ENCODE peak calls at places on chromosomes 2 and 18, in ten cellular contexts. W is SW480; F is activated CD8-positive, alpha-beta memory T cell treated with anti-CD3 and anti-CD28 coated beads for 48 hours; J is HEK293T; Y is HFFc6; R is AG20443; B is AML-193; D is activated CD4-positive, alpha-beta T cell treated with anti-CD3 and anti-CD28 coated beads for 48 hours; K is KBM-7; U is stimulated activated CD4-positive, alpha-beta T cell treated with anti-CD3 and anti-CD28 coated beads, Interleukin-2, amount 100 ng/mL, for 4 hours. G is an unnamed sample.

GRCh38 chr2:26942543-26943295 is 27.7 kb upstream of the MAPRE3 start:
- DNase-seq in Y (peak), W (peak), J (peak), D (peak), K (peak), F (peak), U (peak), R (peak), B (peak), G (peak)

GRCh38 chr2:20551945-20552328 is 99.0 kb downstream of the HS1BP3 start:
- DNase-seq in J (no peak), W (no peak), Y (no peak), R (no peak), D (no peak), B (no peak), U (no peak), K (no peak), F (no peak), G (no peak)

GRCh38 chr2:242051440-242051839 is 181.9 kb downstream of the RTP5 start:
- DNase-seq in J (no peak), B (no peak), W (no peak), U (no peak), K (no peak), Y (no peak), D (no peak), R (no peak), F (no peak), G (no peak)

GRCh38 chr2:232873909-232874641 is 4.0 kb downstream of the SNORC start:
- DNase-seq in W (no peak), U (no peak), D (no peak), Y (no peak), K (peak), F (no peak), R (no peak), B (no peak), J (no peak), G (no peak)

GRCh38 chr2:128756372-128756730 is 437.7 kb upstream of the HS6ST1 start:
- DNase-seq in R (no peak), J (no peak), W (no peak), Y (no peak), U (no peak), D (no peak), B (no peak), F (no peak), K (no peak), G (no peak)

GRCh38 chr18:5464241-5464640 is 79.6 kb downstream of the EPB41L3 start:
- DNase-seq in K (peak), F (no peak), U (no peak), R (peak), W (no peak), Y (no peak), B (peak), J (no peak), D (no peak), G (no peak)

GRCh38 chr18:21897811-21898210 is 157.2 kb downstream of the MIB1 start:
- DNase-seq in U (no peak), D (peak), R (peak), K (peak), Y (peak), F (no peak), J (peak), B (peak), W (peak), G (peak)

GRCh38 chr2:16614314-16614860 is 51.2 kb downstream of the CYRIA start:
- DNase-seq in B (no peak), F (no peak), R (peak), U (no peak), K (no peak), W (no peak), D (no peak), Y (no peak), J (no peak), G (peak)

GRCh38 chr2:47654790-47655562 is 128.0 kb upstream of the MSH6 start:
- DNase-seq in F (no peak), D (no peak), J (no peak), W (peak), U (no peak), K (no peak), Y (no peak), R (no peak), B (no peak), G (no peak)

GRCh38 chr2:179581605-179582004 is 279.8 kb downstream of the ZNF385B start:
- DNase-seq in D (no peak), R (no peak), Y (no peak), B (no peak), J (no peak), U (no peak), F (no peak), W (no peak), K (no peak), G (no peak)

GRCh38 chr2:240957656-240958365 is 40.6 kb upstream of the SNED1 start:
- DNase-seq in F (no peak), R (peak), U (no peak), D (no peak), K (no peak), Y (no peak), W (no peak), J (no peak), B (no peak), G (peak)

GRCh38 chr18:50397023-50397422 is 22.2 kb downstream of the SKA1 start:
- DNase-seq in J (no peak), W (no peak), B (no peak), F (no peak), D (no peak), K (no peak), R (no peak), U (no peak), Y (no peak), G (no peak)

GRCh38 chr2:215535125-215535668 is 99.3 kb upstream of the FN1 start:
- DNase-seq in B (no peak), D (no peak), R (no peak), K (no peak), J (no peak), F (no peak), Y (peak), W (no peak), U (no peak), G (no peak)

GRCh38 chr18:79493801-79494211 is 98.1 kb downstream of the NFATC1 start:
- DNase-seq in Y (no peak), B (no peak), U (no peak), R (no peak), F (no peak), J (no peak), K (no peak), D (no peak), W (no peak), G (no peak)

GRCh38 chr2:42074661-42075060 is 26.8 kb downstream of the PKDCC start:
- DNase-seq in D (no peak), B (no peak), K (no peak), R (no peak), W (no peak), U (no peak), J (no peak), Y (no peak), F (no peak), G (no peak)

GRCh38 chr2:88212251-88212790 is 42.2 kb downstream of the THNSL2 start:
- DNase-seq in Y (peak), F (no peak), D (no peak), K (no peak), J (peak), R (peak), W (peak), B (peak), U (no peak), G (no peak)

GRCh38 chr2:86468162-86469033 is 27.2 kb downstream of the KDM3A start:
- DNase-seq in K (no peak), J (no peak), U (peak), D (peak), R (no peak), F (no peak), W (no peak), Y (no peak), B (no peak), G (no peak)

GRCh38 chr2:182810087-182810486 is 56.4 kb downstream of the FRZB start:
- DNase-seq in B (no peak), Y (no peak), R (no peak), J (no peak), K (no peak), F (no peak), D (no peak), U (no peak), W (no peak), G (no peak)

GRCh38 chr2:96147593-96148201 is 2.5 kb upstream of the DUSP2 start:
- DNase-seq in W (no peak), U (no peak), J (no peak), F (no peak), B (no peak), Y (no peak), R (no peak), K (no peak), D (peak), G (no peak)

GRCh38 chr18:48942554-48943261 is 8.1 kb downstream of the SMAD7 start:
- DNase-seq in F (no peak), W (peak), K (no peak), R (peak), J (no peak), U (no peak), B (no peak), D (no peak), Y (peak), G (no peak)

GRCh38 chr2:135745545-135745944 is 3.9 kb downstream of the UBXN4 start:
- DNase-seq in R (peak), U (no peak), J (no peak), Y (peak), D (no peak), K (no peak), B (no peak), W (no peak), F (no peak), G (no peak)

GRCh38 chr2:27661371-27661770 is 2.0 kb downstream of the SUPT7L start:
- DNase-seq in B (no peak), J (no peak), Y (no peak), W (no peak), R (no peak), F (no peak), K (no peak), U (no peak), D (no peak), G (no peak)

GRCh38 chr2:43420310-43420903 is 175.4 kb downstream of the THADA start:
- DNase-seq in F (no peak), D (no peak), R (no peak), W (no peak), K (no peak), B (no peak), J (no peak), Y (no peak), U (no peak), G (no peak)

GRCh38 chr2:189702071-189702470 is 27.6 kb downstream of the ANKAR start:
- DNase-seq in Y (peak), D (no peak), B (peak), R (no peak), K (peak), J (no peak), F (no peak), W (no peak), U (no peak), G (no peak)

GRCh38 chr18:3914833-3915598 is 465.0 kb downstream of the TGIF1 start:
- DNase-seq in W (no peak), F (no peak), R (no peak), K (no peak), J (no peak), Y (no peak), D (no peak), B (no peak), U (no peak), G (no peak)

GRCh38 chr2:223971-224760 is 39.7 kb downstream of the SH3YL1 start:
- DNase-seq in B (no peak), U (no peak), J (no peak), F (no peak), D (no peak), Y (no peak), K (no peak), W (no peak), R (no peak), G (no peak)

GRCh38 chr2:79750321-79750720 is 237.5 kb downstream of the CTNNA2 start:
- DNase-seq in U (no peak), K (no peak), R (no peak), W (no peak), Y (no peak), F (no peak), D (no peak), B (no peak), J (no peak), G (no peak)

GRCh38 chr2:53820711-53821110 is 33.9 kb downstream of the ERLEC1 start:
- DNase-seq in Y (no peak), F (no peak), J (no peak), R (no peak), D (no peak), U (no peak), B (no peak), K (no peak), W (no peak), G (no peak)

GRCh38 chr2:61647044-61647443 is 108.9 kb upstream of the XPO1 start:
- DNase-seq in J (no peak), Y (no peak), D (no peak), U (no peak), K (no peak), F (no peak), B (no peak), R (no peak), W (no peak), G (no peak)

GRCh38 chr18:58668211-58668610 is 3.1 kb upstream of the MALT1 start:
- DNase-seq in D (no peak), K (no peak), R (no peak), U (no peak), J (no peak), W (no peak), Y (no peak), F (no peak), B (no peak), G (no peak)

GRCh38 chr2:169727065-169727464 is 6.6 kb upstream of the KLHL23 start:
- DNase-seq in K (no peak), B (no peak), Y (no peak), F (no peak), W (no peak), R (no peak), D (no peak), J (peak), U (no peak), G (no peak)

GRCh38 chr2:8797682-8798081 is 39.7 kb downstream of the KIDINS220 start:
- DNase-seq in R (no peak), D (no peak), F (no peak), J (no peak), K (no peak), U (no peak), Y (no peak), B (no peak), W (no peak), G (no peak)

GRCh38 chr2:39266139-39266805 is 22.5 kb upstream of the CDKL4 start:
- DNase-seq in J (no peak), R (no peak), B (no peak), F (no peak), Y (no peak), U (no peak), W (no peak), K (peak), D (no peak), G (no peak)

GRCh38 chr2:24083567-24084385 is 858 bp downstream of the TP53I3 start:
- DNase-seq in B (peak), K (peak), D (no peak), R (peak), J (peak), U (peak), W (peak), Y (peak), F (no peak), G (peak)

GRCh38 chr18:36187138-36187825 is at the start of gene MOCOS:
- DNase-seq in U (no peak), B (no peak), W (peak), R (peak), D (peak), F (no peak), J (peak), K (peak), Y (peak), G (peak)

GRCh38 chr2:9191044-9191481 is 15.5 kb upstream of the ASAP2 start:
- DNase-seq in J (peak), W (peak), K (no peak), F (no peak), D (no peak), B (no peak), Y (peak), R (peak), U (no peak), G (peak)

G was measured in NCI-H1092 treated with DMSO at 0.1 percent for 48 hours.